ENCODE peak calls at places on chromosome 6, in six cellular contexts. Q is cardiac muscle cell, Z is MV-4-11, N is nephron progenitor cell, W is activated gamma-delta T cell treated with Interleukin-2 at 50 U/mL for 16 hours, H is tibial artery. C is an unnamed sample.

GRCh38 chr6:154974485-154975149 is 20.5 kb upstream of the TIAM2 start:
- DNase-seq in Q (no peak), Z (no peak), N (no peak), W (no peak), H (no peak), C (no peak)

GRCh38 chr6:74479420-74479819 is 726.4 kb downstream of the COL12A1 start:
- DNase-seq in Q (no peak), Z (no peak), N (no peak), W (no peak), H (no peak), C (no peak)

GRCh38 chr6:168071620-168072019 is 7.4 kb downstream of the FRMD1 start:
- DNase-seq in Q (no peak), Z (no peak), N (no peak), W (no peak), H (no peak), C (no peak)

GRCh38 chr6:37311666-37312473 is 41.9 kb upstream of the RNF8 start:
- DNase-seq in Q (peak), Z (peak), N (no peak), W (no peak), H (no peak), C (no peak)

GRCh38 chr6:159109391-159109790 is 59.8 kb upstream of the FNDC1 start:
- DNase-seq in Q (no peak), Z (no peak), N (no peak), W (no peak), H (peak), C (no peak)

GRCh38 chr6:138239774-138240173 is 21.5 kb upstream of the PBOV1 start:
- DNase-seq in Q (no peak), Z (no peak), N (no peak), W (no peak), H (no peak), C (no peak)

GRCh38 chr6:9482030-9482731 is 932.7 kb downstream of the TFAP2A start:
- DNase-seq in Q (peak), Z (no peak), N (no peak), W (no peak), H (no peak), C (no peak)

GRCh38 chr6:113362542-113363430 is 494.4 kb upstream of the MARCKS start:
- DNase-seq in Q (peak), Z (no peak), N (peak), W (no peak), H (no peak), C (no peak)

GRCh38 chr6:109768485-109768884 is 77.4 kb downstream of the FIG4 start:
- DNase-seq in Q (peak), Z (peak), N (no peak), W (no peak), H (no peak), C (no peak)

GRCh38 chr6:76453270-76453669 is 380.8 kb upstream of the IMPG1 start:
- DNase-seq in Q (no peak), Z (no peak), N (no peak), W (no peak), H (peak), C (peak)

GRCh38 chr6:155693573-155694428 is 238.2 kb upstream of the NOX3 start:
- DNase-seq in Q (no peak), Z (no peak), N (no peak), W (no peak), H (no peak), C (no peak)

GRCh38 chr6:84442241-84442640 is 214.8 kb upstream of the CEP162 start:
- DNase-seq in Q (peak), Z (no peak), N (no peak), W (no peak), H (no peak), C (no peak)

GRCh38 chr6:26159417-26160273 is 72.4 kb downstream of the HFE start:
- DNase-seq in Q (peak), Z (no peak), N (no peak), W (no peak), H (no peak), C (no peak)

GRCh38 chr6:16136536-16137450 is 7.9 kb downstream of the MYLIP start:
- DNase-seq in Q (peak), Z (no peak), N (no peak), W (peak), H (no peak), C (no peak)